ENCODE peak calls at places on chromosomes 1 and 21, in nine cellular contexts. A is immature natural killer cell, Q is GM12878, N is EH, P is Caki2, Z is HL-60, I is ovary, Y is mammary epithelial cell, C is uterus. H is an unnamed sample.

GRCh38 chr1:56526571-56527174 is 52.7 kb downstream of the PLPP3 start:
- DNase-seq in I (no peak), Z (no peak), Q (peak; percentile 74), A (no peak), C (no peak), P (no peak), Y (no peak), N (peak; percentile 14), H (no peak)

GRCh38 chr1:1437904-1438376 is 2.5 kb downstream of the VWA1 start:
- DNase-seq in Q (peak; percentile 42), I (no peak), Y (no peak), A (no peak), Z (peak; percentile 63), P (peak; percentile 77), C (no peak), N (peak; percentile 52), H (no peak)

GRCh38 chr1:228207851-228208821 is at the start of gene OBSCN:
- DNase-seq in C (no peak), Q (no peak), Y (no peak), Z (no peak), P (no peak), A (no peak), N (no peak), I (no peak), H (no peak)

GRCh38 chr1:229887043-229887822 is 179.8 kb upstream of the GALNT2 start:
- DNase-seq in Q (no peak), P (no peak), C (no peak), Y (peak; percentile 97), Z (no peak), A (no peak), N (peak; percentile 23), I (no peak), H (no peak)

GRCh38 chr21:25879203-25879602 is 144.4 kb downstream of the GABPA start:
- DNase-seq in P (no peak), Y (no peak), Q (no peak), Z (no peak), C (no peak), I (no peak), N (no peak), A (no peak), H (no peak)

GRCh38 chr1:22893292-22893691 is 79.4 kb downstream of the LACTBL1 start:
- DNase-seq in Z (no peak), C (no peak), A (no peak), I (no peak), Y (no peak), N (peak; percentile 14), Q (no peak), P (no peak), H (no peak)

GRCh38 chr21:18204931-18205330 is 39.7 kb upstream of the CHODL start:
- DNase-seq in Z (no peak), A (no peak), Q (no peak), P (no peak), I (no peak), Y (no peak), C (no peak), N (no peak), H (no peak)

GRCh38 chr1:59026472-59026948 is 242.7 kb upstream of the JUN start:
- DNase-seq in N (peak; percentile 94), I (no peak), Z (no peak), A (no peak), P (no peak), Q (no peak), C (no peak), Y (peak; percentile 48), H (peak; percentile 87)

GRCh38 chr1:223711838-223712183 is 528 bp upstream of the CAPN2 start:
- DNase-seq in P (no peak), N (no peak), Y (no peak), Q (no peak), C (no peak), I (no peak), A (no peak), Z (no peak), H (no peak)

GRCh38 chr1:167328306-167328705 is 107.6 kb downstream of the POU2F1 start:
- DNase-seq in I (no peak), N (no peak), Y (no peak), C (no peak), Q (peak; percentile 23), A (no peak), P (no peak), Z (no peak), H (no peak)

GRCh38 chr21:46540087-46540710 is 64.7 kb downstream of the S100B start:
- DNase-seq in Y (no peak), P (no peak), Z (no peak), N (no peak), Q (no peak), C (no peak), I (no peak), A (peak; percentile 84), H (no peak)

GRCh38 chr1:30381671-30382365 is 341.6 kb downstream of the MATN1 start:
- DNase-seq in Y (no peak), N (no peak), Q (no peak), P (no peak), C (no peak), I (peak; percentile 8), A (no peak), Z (no peak), H (no peak)

GRCh38 chr21:32350211-32350980 is 42.4 kb downstream of the URB1 start:
- DNase-seq in N (no peak), Q (no peak), C (no peak), Y (no peak), A (no peak), Z (no peak), P (no peak), I (no peak), H (no peak)

GRCh38 chr1:182406006-182406405 is 5.5 kb upstream of the TEDDM1 start:
- DNase-seq in Y (no peak), A (no peak), Q (no peak), P (no peak), N (no peak), I (no peak), C (no peak), Z (no peak), H (no peak)

GRCh38 chr1:210198840-210199239 is 33.8 kb upstream of the SERTAD4 start:
- DNase-seq in Z (no peak), I (no peak), A (no peak), Q (no peak), Y (no peak), N (no peak), C (no peak), P (no peak), H (no peak)

GRCh38 chr1:204868340-204868700 is 2.3 kb upstream of the NFASC start:
- DNase-seq in A (no peak), Y (no peak), C (no peak), Q (no peak), P (no peak), N (no peak), I (no peak), Z (no peak), H (no peak)

GRCh38 chr21:40245021-40245420 is 377.8 kb downstream of the PCP4 start:
- DNase-seq in P (no peak), Q (no peak), N (no peak), A (no peak), C (no peak), Y (no peak), I (no peak), Z (no peak), H (no peak)

GRCh38 chr21:17451364-17451869 is 61.4 kb upstream of the CXADR start:
- DNase-seq in P (peak; percentile 28), C (no peak), N (peak; percentile 58), Q (no peak), I (peak; percentile 25), Z (peak; percentile 1), Y (peak; percentile 76), A (no peak), H (peak; percentile 73)

GRCh38 chr1:97457446-97458089 is 463.3 kb downstream of the DPYD start:
- DNase-seq in I (no peak), Y (no peak), N (no peak), A (no peak), P (no peak), C (no peak), Z (no peak), Q (no peak), H (peak; percentile 35)

GRCh38 chr1:24900985-24901781 is 28.9 kb downstream of the RUNX3 start:
- DNase-seq in I (no peak), Z (no peak), Q (no peak), C (peak; percentile 6), Y (no peak), N (no peak), A (peak; percentile 2), P (no peak), H (no peak)

GRCh38 chr1:212979340-212980122 is 29.2 kb downstream of the VASH2 start:
- DNase-seq in Y (no peak), Z (no peak), I (no peak), N (no peak), C (no peak), Q (peak; percentile 96), A (no peak), P (no peak), H (no peak)

GRCh38 chr1:218739426-218739825 is 394.3 kb downstream of the TGFB2 start:
- DNase-seq in Z (no peak), P (no peak), Y (no peak), A (no peak), Q (no peak), N (peak; percentile 19), I (peak; percentile 68), C (peak; percentile 49), H (peak; percentile 70)

GRCh38 chr21:27423073-27423472 is 456.2 kb upstream of the ADAMTS5 start:
- DNase-seq in Q (no peak), I (peak; percentile 50), Y (peak; percentile 90), P (peak; percentile 66), C (peak; percentile 50), Z (no peak), A (no peak), N (peak; percentile 99), H (peak; percentile 96)

GRCh38 chr1:237281481-237281880 is 239.5 kb downstream of the RYR2 start:
- DNase-seq in Z (no peak), Y (no peak), Q (no peak), P (no peak), I (no peak), C (no peak), N (no peak), A (no peak), H (no peak)

GRCh38 chr21:37891953-37892352 is 24.3 kb downstream of the KCNJ6 start:
- DNase-seq in P (no peak), Y (no peak), Z (no peak), A (no peak), I (no peak), N (no peak), C (no peak), Q (no peak), H (no peak)

GRCh38 chr1:208162903-208163302 is 81.3 kb downstream of the PLXNA2 start:
- DNase-seq in Y (no peak), Q (no peak), C (no peak), A (no peak), Z (no peak), N (no peak), P (no peak), I (no peak), H (no peak)

GRCh38 chr1:91700771-91701493 is 185.0 kb downstream of the TGFBR3 start:
- DNase-seq in Y (no peak), P (no peak), Z (no peak), A (no peak), Q (no peak), N (peak; percentile 69), C (no peak), I (no peak), H (peak; percentile 68)

GRCh38 chr1:11501491-11501897 is 22.5 kb downstream of the DISP3 start:
- DNase-seq in Y (no peak), P (no peak), A (peak; percentile 50), N (no peak), C (no peak), Q (no peak), I (no peak), Z (no peak), H (no peak)